ENCODE peak calls at places on chromosome 21, in four cellular contexts. Q, Z, N and T are unnamed samples.

GRCh38 chr21:16239659-16240265 is 510.0 kb downstream of the USP25 start:
- DNase-seq in Q (no peak), Z (no peak), N (no peak), T (peak)

GRCh38 chr21:17823846-17824245 is 4.7 kb upstream of the C21orf91 start:
- DNase-seq in Q (peak), Z (no peak), N (no peak), T (no peak)

GRCh38 chr21:45149021-45149420 is 74.6 kb downstream of the ADARB1 start:
- DNase-seq in Q (no peak), Z (no peak), N (no peak), T (no peak)

GRCh38 chr21:39326607-39327307 is 13.3 kb upstream of the BRWD1 start:
- DNase-seq in Q (no peak), Z (no peak), N (no peak), T (no peak)

GRCh38 chr21:44938976-44939531 is 775 bp upstream of the SLX9 start:
- DNase-seq in Q (no peak), Z (no peak), N (peak), T (no peak)

GRCh38 chr21:34661848-34662247 is 6.9 kb upstream of the CLIC6 start:
- DNase-seq in Q (no peak), Z (no peak), N (no peak), T (no peak)

GRCh38 chr21:23858878-23859277 is 1748.4 kb downstream of the MRPL39 start:
- DNase-seq in Q (peak), Z (no peak), N (no peak), T (no peak)

GRCh38 chr21:38455403-38455802 is 42.9 kb downstream of the ERG start:
- DNase-seq in Q (no peak), Z (no peak), N (no peak), T (no peak)

GRCh38 chr21:42631142-42631541 is 22.3 kb upstream of the PDE9A start:
- DNase-seq in Q (no peak), Z (no peak), N (no peak), T (no peak)

GRCh38 chr21:10273196-10273595 is 248.2 kb upstream of the TPTE start:
- DNase-seq in Q (no peak), Z (no peak), N (no peak), T (no peak)

GRCh38 chr21:29075706-29076447 is 2.4 kb upstream of the CCT8 start:
- DNase-seq in Q (no peak), Z (no peak), N (no peak), T (no peak)

GRCh38 chr21:41833138-41834115 is 45.7 kb downstream of the PRDM15 start:
- DNase-seq in Q (no peak), Z (peak), N (no peak), T (no peak)

GRCh38 chr21:14773777-14774345 is 227.7 kb upstream of the SAMSN1 start:
- DNase-seq in Q (peak), Z (no peak), N (peak), T (peak)

GRCh38 chr21:42426876-42427480 is 23.3 kb downstream of the UBASH3A start:
- DNase-seq in Q (no peak), Z (no peak), N (no peak), T (no peak)

GRCh38 chr21:45373991-45374816 is 30.8 kb upstream of the COL18A1 start:
- DNase-seq in Q (no peak), Z (no peak), N (no peak), T (no peak)

GRCh38 chr21:15514073-15514946 is 215.5 kb upstream of the USP25 start:
- DNase-seq in Q (no peak), Z (peak), N (peak), T (no peak)

GRCh38 chr21:40386301-40386911 is 460.6 kb downstream of the DSCAM start:
- DNase-seq in Q (peak), Z (no peak), N (no peak), T (peak)

GRCh38 chr21:41080485-41080884 is 87.5 kb upstream of the BACE2 start:
- DNase-seq in Q (no peak), Z (no peak), N (no peak), T (no peak)

GRCh38 chr21:19261731-19262367 is 858.3 kb upstream of the TMPRSS15 start:
- DNase-seq in Q (no peak), Z (no peak), N (no peak), T (no peak)

GRCh38 chr21:42096593-42096992 is 25.5 kb downstream of the UMODL1 start:
- DNase-seq in Q (no peak), Z (no peak), N (no peak), T (no peak)

DNA sequence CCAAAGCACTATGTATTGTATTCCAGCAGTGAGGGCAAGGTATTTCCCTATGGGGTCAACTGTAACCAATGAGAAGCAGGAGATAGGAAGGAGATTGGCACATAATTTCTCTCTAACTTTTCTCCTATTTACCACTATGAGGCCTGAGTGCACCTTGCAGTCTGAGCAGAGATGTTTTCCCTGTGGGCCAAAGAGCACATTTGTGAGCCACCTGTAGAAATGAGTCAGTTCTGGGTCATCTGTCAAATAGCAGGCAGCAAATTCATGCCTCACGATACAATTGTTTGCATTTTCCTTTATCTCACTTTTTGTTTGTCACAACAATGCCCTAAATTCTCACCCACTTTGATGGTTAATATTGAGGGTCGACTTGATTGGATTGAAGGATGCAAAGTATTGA is 547.2 kb upstream of the NCAM2 start:
- DNase-seq in Q (no peak), Z (no peak), N (no peak), T (no peak)
- TF ChIP-seq FOXM1 in Q (no peak), Z (no peak), N (no peak), T (no peak)

GRCh38 chr21:33651965-33652680 is 9.8 kb downstream of the ITSN1 start:
- DNase-seq in Q (no peak), Z (no peak), N (no peak), T (no peak)
- TF ChIP-seq SP1 in Q (no peak), Z (no peak), N (no peak), T (no peak)

GRCh38 chr21:32834825-32835224 is 63.3 kb upstream of the PAXBP1 start:
- DNase-seq in Q (no peak), Z (no peak), N (no peak), T (no peak)
- TF ChIP-seq FOXM1 in Q (no peak), Z (no peak), N (no peak), T (no peak)

GRCh38 chr21:43815991-43816390 is 26.6 kb downstream of the RRP1 start:
- DNase-seq in Q (no peak), Z (no peak), N (no peak), T (no peak)

GRCh38 chr21:43818685-43819084 is 29.3 kb downstream of the RRP1 start:
- DNase-seq in Q (no peak), Z (no peak), N (no peak), T (no peak)

GRCh38 chr21:43816611-43817071 is 27.3 kb downstream of the RRP1 start:
- DNase-seq in Q (no peak), Z (no peak), N (no peak), T (no peak)

GRCh38 chr21:43815107-43815742 is 25.8 kb downstream of the RRP1 start:
- DNase-seq in Q (peak), Z (no peak), N (no peak), T (no peak)

DNA sequence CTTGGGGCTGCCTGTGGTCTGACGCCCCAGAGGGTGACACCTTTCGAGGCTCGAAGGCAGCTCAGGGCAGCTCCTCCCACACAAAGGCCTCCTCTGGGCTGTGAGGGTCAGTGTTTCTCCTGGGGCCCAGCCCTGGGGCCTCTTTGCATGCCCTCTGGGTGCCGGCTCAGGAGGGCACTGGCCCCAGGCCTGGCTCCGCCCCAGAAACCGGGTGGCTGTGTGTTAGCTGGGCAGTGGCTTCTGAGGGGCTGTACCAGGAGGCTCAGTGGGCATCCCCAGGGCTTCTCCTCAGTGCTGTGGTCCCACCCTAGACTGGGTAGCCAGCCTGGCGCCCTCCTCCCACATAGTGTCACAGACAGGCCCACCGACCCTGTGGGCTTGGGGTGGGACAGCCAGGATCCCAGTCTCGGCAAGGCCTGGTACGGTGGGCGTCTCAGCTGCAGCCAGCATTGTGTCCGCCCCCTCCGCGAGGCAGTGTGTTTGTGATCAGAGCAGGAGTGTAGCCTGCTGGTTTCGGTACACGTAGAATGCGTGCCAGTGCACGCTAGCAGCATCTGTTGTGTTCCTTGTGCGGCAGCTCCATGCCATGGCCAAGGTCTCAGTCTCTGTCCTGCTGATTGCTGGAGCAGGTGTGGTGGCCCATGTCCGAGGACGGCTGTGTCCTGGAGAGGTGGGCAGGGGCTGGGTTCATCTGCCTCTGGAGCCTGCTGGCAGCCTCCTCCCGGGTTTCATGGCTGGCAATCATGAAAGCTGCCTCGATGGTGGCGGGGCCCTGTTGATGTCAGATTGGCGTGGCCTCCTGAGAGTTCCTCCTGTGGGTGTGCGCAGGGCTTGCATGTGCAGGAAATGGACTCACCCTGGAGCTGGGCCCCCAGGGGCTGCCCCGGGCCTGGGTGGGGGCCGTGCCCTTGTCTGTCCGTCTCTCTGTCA is 28.0 kb downstream of the RRP1 start:
- DNase-seq in Q (no peak), Z (no peak), N (no peak), T (no peak)
- TF ChIP-seq SP1 in Q (no peak), Z (no peak), N (no peak), T (no peak)

GRCh38 chr21:32437729-32438128 is 25.2 kb downstream of the EVA1C start:
- DNase-seq in Q (no peak), Z (no peak), N (no peak), T (no peak)
- TF ChIP-seq FOXM1 in Q (no peak), Z (no peak), N (no peak), T (no peak)

GRCh38 chr21:33434770-33435360 is 31.7 kb downstream of the IFNGR2 start:
- DNase-seq in Q (peak), Z (peak), N (no peak), T (no peak)
- TF ChIP-seq SP1 in Q (no peak), Z (no peak), N (no peak), T (no peak)

GRCh38 chr21:37435120-37435519 is 68.5 kb downstream of the DYRK1A start:
- DNase-seq in Q (peak), Z (no peak), N (no peak), T (peak)

GRCh38 chr21:37437376-37438080 is 71.0 kb downstream of the DYRK1A start:
- DNase-seq in Q (no peak), Z (no peak), N (no peak), T (no peak)

GRCh38 chr21:37433441-37433840 is 66.9 kb downstream of the DYRK1A start:
- DNase-seq in Q (no peak), Z (no peak), N (no peak), T (no peak)

GRCh38 chr21:37436180-37436579 is 69.6 kb downstream of the DYRK1A start:
- DNase-seq in Q (no peak), Z (no peak), N (no peak), T (no peak)

DNA sequence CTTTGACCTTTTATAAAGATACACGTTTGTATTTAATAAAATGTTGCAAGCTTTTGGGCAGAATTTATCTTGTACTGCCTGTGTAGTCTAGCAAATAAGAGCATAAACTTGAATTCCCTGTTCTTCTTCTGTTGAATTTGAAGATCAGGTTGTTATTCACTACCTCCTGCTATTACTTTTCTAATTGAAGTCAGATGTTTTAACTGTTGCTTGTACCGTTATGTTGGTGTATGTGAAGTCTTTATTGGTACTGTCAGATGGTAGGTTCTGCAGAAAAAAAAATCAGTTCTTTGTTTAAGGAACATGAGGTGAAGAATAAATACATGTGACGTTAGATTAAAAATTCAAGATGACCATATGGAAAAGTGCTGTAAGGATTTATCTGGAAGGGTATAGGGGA is 69.1 kb downstream of the DYRK1A start:
- DNase-seq in Q (no peak), Z (no peak), N (no peak), T (no peak)
- TF ChIP-seq FOXM1 in Q (no peak), Z (no peak), N (no peak), T (no peak)

GRCh38 chr21:37249112-37249904 is 17.8 kb downstream of the VPS26C start:
- DNase-seq in Q (no peak), Z (peak), N (no peak), T (no peak)

GRCh38 chr21:37259426-37259825 is 7.7 kb downstream of the VPS26C start:
- DNase-seq in Q (no peak), Z (no peak), N (no peak), T (no peak)

GRCh38 chr21:37257526-37257966 is 9.6 kb downstream of the VPS26C start:
- DNase-seq in Q (no peak), Z (no peak), N (peak), T (no peak)

GRCh38 chr21:37257967-37258877 is 8.9 kb downstream of the VPS26C start:
- DNase-seq in Q (no peak), Z (peak), N (peak), T (no peak)

DNA sequence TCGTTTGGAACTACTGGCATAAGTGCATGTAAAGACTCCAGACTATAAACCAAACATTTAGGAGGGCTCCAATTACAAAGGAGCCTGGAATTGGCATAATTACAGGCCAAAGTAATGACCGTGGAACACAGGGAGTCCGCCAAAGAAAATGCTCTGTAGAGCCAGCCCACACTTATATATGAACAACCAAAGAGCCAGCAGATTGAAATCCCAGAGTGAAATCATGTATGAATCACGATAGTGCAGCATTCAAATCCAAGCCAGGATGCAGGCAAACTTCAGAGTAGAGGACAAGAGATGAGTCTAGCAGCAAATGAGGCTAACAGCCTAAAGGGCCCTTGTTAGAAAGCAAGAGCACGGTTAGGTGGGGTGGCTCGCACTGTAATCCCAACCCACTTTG is 13.1 kb downstream of the VPS26C start:
- DNase-seq in Q (no peak), Z (no peak), N (no peak), T (peak)
- TF ChIP-seq SP1 in Q (no peak), Z (no peak), N (no peak), T (no peak)

GRCh38 chr21:33541105-33541711 is 709 bp downstream of the GART start:
- DNase-seq in Q (peak), Z (peak), N (peak), T (peak)
- TF ChIP-seq FOXM1 in Q (peak), Z (no peak), N (no peak), T (no peak)